ENCODE peak calls at places on chromosome 9, in ten cellular contexts. Q, T, G, Y, R, P, F, B, J and A are unnamed samples. For H3K9me3, the result is how much of the 10 kb centered on the place peaks cover.

GRCh38 chr9:27528278-27528885 is 1.2 kb downstream of the MOB3B start:
- DNase-seq in G (peak), T (peak), B (peak), P (peak), J (peak), F (no peak), Y (peak), Q (peak), R (peak), A (no peak)

GRCh38 chr9:138045541-138046490 is 168.2 kb downstream of the CACNA1B start:
- DNase-seq in P (no peak), T (no peak), F (no peak), Y (no peak), J (no peak), G (no peak), R (peak), B (no peak), Q (no peak), A (no peak)

GRCh38 chr9:36078047-36078446 is 41.3 kb downstream of the RECK start:
- DNase-seq in T (no peak), J (no peak), F (no peak), P (no peak), B (no peak), G (no peak), R (no peak), Q (no peak), Y (no peak), A (no peak)

GRCh38 chr9:129613520-129614175 is 7.3 kb downstream of the C9orf50 start:
- DNase-seq in B (no peak), P (peak), R (no peak), Q (no peak), Y (no peak), T (no peak), F (no peak), G (no peak), J (no peak), A (no peak)

GRCh38 chr9:12272471-12273072 is 420.6 kb upstream of the TYRP1 start:
- DNase-seq in R (no peak), J (no peak), B (no peak), F (no peak), Y (no peak), P (no peak), T (no peak), Q (no peak), G (no peak), A (no peak)

GRCh38 chr9:90697782-90698181 is 55.2 kb upstream of the DIRAS2 start:
- DNase-seq in R (no peak), G (no peak), J (no peak), F (no peak), B (no peak), P (no peak), Y (no peak), Q (no peak), T (no peak), A (no peak)

GRCh38 chr9:4596165-4596922 is 65.8 kb upstream of the PLPP6 start:
- DNase-seq in P (no peak), Q (peak), B (no peak), T (no peak), G (peak), J (no peak), R (no peak), Y (no peak), F (no peak), A (peak)

GRCh38 chr9:36416870-36417269 is 16.8 kb upstream of the RNF38 start:
- DNase-seq in Y (no peak), Q (no peak), G (no peak), R (no peak), F (no peak), P (no peak), J (peak), T (no peak), B (no peak), A (no peak)

GRCh38 chr9:34602906-34603305 is 9.0 kb downstream of the RPP25L start:
- DNase-seq in G (no peak), R (no peak), T (no peak), F (no peak), Q (no peak), Y (no peak), B (no peak), P (no peak), J (no peak), A (no peak)

GRCh38 chr9:91131433-91131839 is 230.3 kb downstream of the AUH start:
- DNase-seq in F (peak), R (peak), Y (no peak), P (no peak), G (peak), J (peak), Q (peak), B (peak), T (peak), A (no peak)

GRCh38 chr9:133632806-133633680 is 3.1 kb upstream of the DBH start:
- DNase-seq in P (no peak), B (no peak), R (no peak), J (no peak), T (no peak), G (no peak), Q (no peak), Y (no peak), F (no peak), A (no peak)

GRCh38 chr9:98958271-98958989 is 14.7 kb downstream of the COL15A1 start:
- DNase-seq in Q (no peak), P (no peak), J (peak), T (no peak), B (no peak), F (no peak), G (no peak), Y (no peak), R (no peak), A (no peak)

GRCh38 chr9:16726023-16726422 is 144.4 kb downstream of the BNC2 start:
- DNase-seq in F (no peak), R (no peak), P (no peak), T (no peak), Y (no peak), J (peak), B (no peak), Q (no peak), G (no peak), A (no peak)

GRCh38 chr9:65411336-65411735 is 126.3 kb upstream of the FOXD4L5 start:
- DNase-seq in G (no peak), Q (no peak), R (no peak), Y (no peak), J (no peak), F (no peak), T (peak), B (no peak), P (no peak), A (no peak)
- H3K9me3 ChIP-seq in G (under half), Q (under half), R (under half), Y (under half), J (under half), F (under half), T (under half), B (under half), P (under half), A (under half)

DNA sequence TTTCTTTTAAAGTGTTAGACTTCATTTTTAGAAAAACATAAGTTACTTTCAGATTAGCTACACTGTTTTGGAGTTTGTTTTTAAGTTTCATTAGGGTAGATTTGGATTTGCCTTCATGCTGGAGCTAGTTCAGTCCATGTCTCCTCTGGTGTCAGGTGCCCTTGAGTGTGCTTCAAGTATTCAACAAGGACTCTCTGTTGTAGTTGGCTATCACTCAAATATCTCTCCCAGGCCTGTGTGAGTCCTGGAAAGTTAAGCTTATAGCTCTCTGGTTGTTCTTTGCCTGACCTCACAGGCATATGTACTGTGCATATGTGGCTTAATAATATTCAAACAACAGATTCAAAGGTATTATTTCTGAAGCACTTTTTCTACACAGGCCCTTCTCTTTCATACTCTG is 45.4 kb downstream of the PTBP3 start:
- DNase-seq in B (no peak), P (no peak), G (no peak), R (no peak), J (no peak), Q (no peak), Y (no peak), F (no peak), T (no peak), A (no peak)
- H3K9me3 ChIP-seq in B (under half), P (under half), G (under half), R (under half), J (under half), Q (under half), Y (under half), F (under half), T (under half), A (half or more)

GRCh38 chr9:95325221-95325620 is 7.7 kb upstream of the FANCC start:
- DNase-seq in J (no peak), R (no peak), Q (no peak), G (no peak), Y (no peak), B (no peak), F (no peak), T (no peak), P (no peak), A (no peak)
- H3K9me3 ChIP-seq in J (under half), R (under half), Q (under half), G (under half), Y (under half), B (under half), F (under half), T (under half), P (under half), A (under half)

GRCh38 chr9:122642226-122642625 is 15.2 kb downstream of the OR1B1 start:
- DNase-seq in F (no peak), J (no peak), R (no peak), G (no peak), P (no peak), Q (no peak), Y (no peak), B (no peak), T (no peak), A (no peak)
- H3K9me3 ChIP-seq in F (under half), J (under half), R (under half), G (under half), P (under half), Q (under half), Y (under half), B (under half), T (under half), A (under half)

GRCh38 chr9:71879644-71880174 is 31.3 kb downstream of the ABHD17B start:
- DNase-seq in Q (no peak), F (no peak), Y (no peak), R (no peak), B (no peak), T (no peak), G (no peak), J (no peak), P (no peak), A (no peak)
- H3K9me3 ChIP-seq in Q (under half), F (under half), Y (under half), R (under half), B (under half), T (under half), G (under half), J (under half), P (half or more), A (half or more)

DNA sequence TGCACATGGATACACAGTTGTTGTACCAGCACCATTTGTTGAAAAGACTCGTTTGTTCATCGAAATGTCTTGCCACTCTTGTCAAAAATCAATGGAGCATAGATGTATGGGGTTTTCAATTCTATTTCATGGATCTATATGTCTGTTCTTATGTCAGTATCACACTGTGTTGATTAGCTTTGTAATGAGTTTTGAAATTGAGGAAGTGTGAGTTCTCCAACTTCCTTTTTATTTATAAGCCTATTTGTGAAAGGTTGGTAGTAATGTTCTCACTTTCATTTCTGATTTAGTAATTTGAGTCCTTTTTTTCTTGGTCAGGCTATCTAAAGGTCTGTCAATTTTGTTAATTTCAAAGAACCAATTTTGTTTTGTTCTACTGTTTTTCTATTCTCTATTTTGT is 26.1 kb downstream of the ZNF510 start:
- DNase-seq in Y (no peak), Q (no peak), F (no peak), B (no peak), P (no peak), G (no peak), R (no peak), T (no peak), J (no peak), A (peak)
- H3K9me3 ChIP-seq in Y (under half), Q (half or more), F (under half), B (under half), P (half or more), G (half or more), R (under half), T (under half), J (under half), A (under half)

DNA sequence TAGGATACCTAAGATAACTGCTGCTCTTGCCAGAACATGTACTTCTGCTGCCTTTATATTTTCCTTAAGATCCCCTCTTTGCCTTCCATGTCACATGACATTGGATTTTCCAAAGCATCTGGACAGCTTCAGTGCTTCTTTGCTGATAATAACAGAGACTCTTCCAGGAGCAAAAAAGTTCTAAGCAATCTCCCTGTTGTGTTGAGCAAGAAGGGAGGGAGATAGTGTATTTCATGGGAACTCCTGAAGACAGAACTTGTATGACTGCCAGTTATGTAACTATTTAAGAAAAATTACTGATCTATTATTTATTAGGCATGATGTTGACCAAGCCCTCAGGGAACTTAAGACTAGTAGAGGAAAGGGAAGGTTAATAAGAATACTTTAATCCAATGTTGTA is 454.7 kb downstream of the SPATA31D1 start:
- DNase-seq in Q (no peak), B (no peak), G (no peak), Y (no peak), T (no peak), J (no peak), F (no peak), P (no peak), R (no peak), A (no peak)
- H3K9me3 ChIP-seq in Q (under half), B (under half), G (under half), Y (under half), T (under half), J (under half), F (under half), P (half or more), R (under half), A (under half)

DNA sequence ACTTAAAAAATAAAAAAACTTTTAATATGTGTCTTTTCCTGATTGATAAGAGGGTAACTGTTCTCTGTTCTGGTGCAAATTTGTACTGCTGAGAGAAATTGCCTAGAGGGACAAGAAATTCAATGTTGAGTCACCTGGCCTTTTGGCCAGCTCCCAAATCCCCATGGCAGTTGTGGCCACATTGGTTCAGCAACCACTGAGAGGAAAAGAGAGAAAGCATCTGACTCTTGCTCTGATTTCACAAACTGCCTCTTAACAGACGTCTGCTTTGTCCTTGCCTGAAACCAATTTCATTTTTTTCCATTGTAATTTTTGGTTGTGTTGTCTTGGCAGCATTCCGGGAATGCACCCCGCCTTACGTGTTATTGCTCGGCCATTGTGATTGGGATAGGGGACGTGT is 42.4 kb downstream of the NTRK2 start:
- DNase-seq in T (no peak), Y (no peak), P (no peak), J (no peak), R (no peak), G (no peak), F (no peak), B (peak), Q (no peak), A (no peak)
- H3K9me3 ChIP-seq in T (under half), Y (under half), P (under half), J (under half), R (under half), G (under half), F (under half), B (under half), Q (under half), A (under half)

GRCh38 chr9:116434314-116434713 is 252.8 kb upstream of the TRIM32 start:
- DNase-seq in F (no peak), Q (no peak), T (no peak), J (no peak), Y (no peak), R (no peak), P (no peak), G (no peak), B (no peak), A (no peak)
- H3K9me3 ChIP-seq in F (under half), Q (under half), T (under half), J (under half), Y (under half), R (under half), P (under half), G (under half), B (under half), A (under half)